ENCODE peak calls at places on chromosomes 12 and 14, in nine cellular contexts. U is Karpas-422; O is pons; L is NCI-H226; M is NCI-H345; F is fibroblast of gingiva; H is astrocyte of the spinal cord; B is effector memory CD8-positive, alpha-beta T cell; A is stimulated activated CD8-positive, alpha-beta memory T cell treated with anti-CD3 and anti-CD28 coated beads, Interleukin-2, amount 100 ng/mL, for 1 hour. X is an unnamed sample.

GRCh38 chr12:93824514-93825500 is 147.6 kb downstream of the CRADD start:
- DNase-seq in A (no peak), L (no peak), M (no peak), F (peak), U (no peak), B (no peak), O (no peak), H (peak), X (no peak)

GRCh38 chr14:33505963-33506329 is 444.9 kb downstream of the EGLN3 start:
- DNase-seq in M (no peak), H (no peak), B (no peak), F (no peak), L (no peak), A (no peak), U (no peak), O (no peak), X (no peak)

GRCh38 chr14:52798826-52799225 is 7.4 kb upstream of the GNPNAT1 start:
- DNase-seq in M (no peak), L (no peak), A (no peak), O (no peak), U (no peak), F (no peak), B (no peak), H (no peak), X (no peak)

GRCh38 chr12:117202033-117202432 is 11.8 kb upstream of the FBXO21 start:
- DNase-seq in M (no peak), L (no peak), F (no peak), H (no peak), B (no peak), O (no peak), U (no peak), A (no peak), X (no peak)

GRCh38 chr12:89450922-89451321 is 73.7 kb downstream of the GALNT4 start:
- DNase-seq in O (no peak), U (no peak), L (peak), H (peak), F (peak), B (no peak), M (no peak), A (no peak), X (peak)

GRCh38 chr12:95224202-95225170 is 6.9 kb downstream of the VEZT start:
- DNase-seq in B (no peak), F (peak), M (no peak), O (no peak), L (peak), U (no peak), A (no peak), H (peak), X (peak)

GRCh38 chr14:101819251-101819990 is 57.9 kb downstream of the PPP2R5C start:
- DNase-seq in L (no peak), H (no peak), A (peak), M (no peak), B (peak), F (no peak), U (no peak), O (no peak), X (no peak)

GRCh38 chr12:14769837-14770494 is 33.3 kb downstream of the WBP11 start:
- DNase-seq in O (peak), H (peak), L (peak), U (peak), M (peak), F (peak), B (peak), A (peak), X (peak)

GRCh38 chr12:46562625-46563228 is 190.2 kb upstream of the SLC38A2 start:
- DNase-seq in U (no peak), O (peak), F (peak), B (no peak), H (peak), L (peak), A (no peak), M (peak), X (peak)

GRCh38 chr12:69099201-69099837 is 140.1 kb upstream of the CPSF6 start:
- DNase-seq in F (no peak), L (no peak), M (no peak), H (peak), B (no peak), U (no peak), O (no peak), A (no peak), X (no peak)

GRCh38 chr14:85399196-85399595 is 130.7 kb upstream of the FLRT2 start:
- DNase-seq in H (peak), O (no peak), M (no peak), B (no peak), F (no peak), A (no peak), U (no peak), L (no peak), X (no peak)

GRCh38 chr12:18454330-18454729 is 193.0 kb downstream of the PIK3C2G start:
- DNase-seq in M (no peak), L (no peak), O (no peak), H (no peak), U (no peak), B (no peak), A (no peak), F (no peak), X (peak)

GRCh38 chr12:1466481-1467260 is 127.7 kb downstream of the FBXL14 start:
- DNase-seq in U (peak), H (no peak), B (no peak), O (no peak), L (peak), F (no peak), A (no peak), M (no peak), X (no peak)

GRCh38 chr12:1933342-1933992 is 15.0 kb upstream of the CACNA2D4 start:
- DNase-seq in B (no peak), M (no peak), A (no peak), O (no peak), L (no peak), U (peak), F (peak), H (peak), X (peak)

GRCh38 chr14:95256011-95256775 is 63.5 kb downstream of the CLMN start:
- DNase-seq in M (peak), H (no peak), L (no peak), A (no peak), U (no peak), O (peak), F (no peak), B (no peak), X (peak)

GRCh38 chr12:124545508-124546418 is 21.6 kb downstream of the NCOR2 start:
- DNase-seq in O (no peak), F (peak), U (peak), M (no peak), B (peak), H (peak), A (no peak), L (no peak), X (peak)

GRCh38 chr12:19012965-19013364 is 116.6 kb upstream of the PLEKHA5 start:
- DNase-seq in L (peak), U (no peak), H (no peak), A (no peak), M (no peak), F (no peak), B (no peak), O (no peak), X (peak)

GRCh38 chr12:132040906-132041606 is 91.3 kb downstream of the EP400 start:
- DNase-seq in H (no peak), F (no peak), B (no peak), A (no peak), O (no peak), M (no peak), L (no peak), U (no peak), X (no peak)

GRCh38 chr12:52975204-52975603 is 26.3 kb downstream of the KRT18 start:
- DNase-seq in O (no peak), U (no peak), M (no peak), B (no peak), L (peak), F (no peak), H (no peak), A (no peak), X (no peak)

GRCh38 chr12:113724703-113725556 is 241.2 kb downstream of the RBM19 start:
- DNase-seq in U (no peak), H (no peak), L (no peak), O (no peak), M (peak), F (no peak), A (no peak), B (no peak), X (no peak)